ENCODE peak calls at places on chromosomes 1 and 21, in four cellular contexts. J is spleen, Z is stomach, Q is HCT116. C is an unnamed sample.

GRCh38 chr1:245260116-245260882 is 105.5 kb downstream of the KIF26B start:
- DNase-seq in J (no peak), Z (peak), Q (no peak), C (no peak)

GRCh38 chr1:90850181-90850924 is 133.3 kb upstream of the BARHL2 start:
- DNase-seq in J (no peak), Z (no peak), Q (no peak), C (peak)

GRCh38 chr1:110196917-110197782 is 13.0 kb upstream of the KCNC4 start:
- DNase-seq in J (peak), Z (peak), Q (peak), C (peak)

GRCh38 chr21:45421071-45421845 is 16.3 kb downstream of the COL18A1 start:
- DNase-seq in J (peak), Z (peak), Q (no peak), C (no peak)

GRCh38 chr1:6724517-6725141 is 23.0 kb upstream of the DNAJC11 start:
- DNase-seq in J (peak), Z (no peak), Q (no peak), C (no peak)

GRCh38 chr1:236455242-236455641 is 61.2 kb downstream of the EDARADD start:
- DNase-seq in J (no peak), Z (no peak), Q (no peak), C (no peak)

GRCh38 chr1:207805841-207806421 is 54.1 kb downstream of the CD46 start:
- DNase-seq in J (no peak), Z (peak), Q (no peak), C (no peak)

GRCh38 chr1:215082532-215083407 is at the start of gene KCNK2:
- DNase-seq in J (peak), Z (no peak), Q (no peak), C (peak)

GRCh38 chr1:58773406-58773840 is 10.4 kb downstream of the JUN start:
- DNase-seq in J (peak), Z (peak), Q (no peak), C (no peak)

GRCh38 chr1:182783068-182783467 is 6.5 kb upstream of the NPL start:
- DNase-seq in J (no peak), Z (no peak), Q (no peak), C (peak)

GRCh38 chr1:98398092-98398491 is 263.4 kb upstream of the SNX7 start:
- DNase-seq in J (no peak), Z (no peak), Q (no peak), C (no peak)

GRCh38 chr1:234684854-234685253 is 74.9 kb upstream of the IRF2BP2 start:
- DNase-seq in J (no peak), Z (no peak), Q (no peak), C (no peak)

GRCh38 chr1:224377676-224378006 is 21.0 kb downstream of the CNIH4 start:
- DNase-seq in J (no peak), Z (no peak), Q (no peak), C (no peak)

GRCh38 chr1:234863596-234863995 is 253.6 kb upstream of the IRF2BP2 start:
- DNase-seq in J (no peak), Z (no peak), Q (no peak), C (no peak)

GRCh38 chr1:43836267-43836951 is 97.2 kb upstream of the ARTN start:
- DNase-seq in J (peak), Z (peak), Q (no peak), C (no peak)

DNA sequence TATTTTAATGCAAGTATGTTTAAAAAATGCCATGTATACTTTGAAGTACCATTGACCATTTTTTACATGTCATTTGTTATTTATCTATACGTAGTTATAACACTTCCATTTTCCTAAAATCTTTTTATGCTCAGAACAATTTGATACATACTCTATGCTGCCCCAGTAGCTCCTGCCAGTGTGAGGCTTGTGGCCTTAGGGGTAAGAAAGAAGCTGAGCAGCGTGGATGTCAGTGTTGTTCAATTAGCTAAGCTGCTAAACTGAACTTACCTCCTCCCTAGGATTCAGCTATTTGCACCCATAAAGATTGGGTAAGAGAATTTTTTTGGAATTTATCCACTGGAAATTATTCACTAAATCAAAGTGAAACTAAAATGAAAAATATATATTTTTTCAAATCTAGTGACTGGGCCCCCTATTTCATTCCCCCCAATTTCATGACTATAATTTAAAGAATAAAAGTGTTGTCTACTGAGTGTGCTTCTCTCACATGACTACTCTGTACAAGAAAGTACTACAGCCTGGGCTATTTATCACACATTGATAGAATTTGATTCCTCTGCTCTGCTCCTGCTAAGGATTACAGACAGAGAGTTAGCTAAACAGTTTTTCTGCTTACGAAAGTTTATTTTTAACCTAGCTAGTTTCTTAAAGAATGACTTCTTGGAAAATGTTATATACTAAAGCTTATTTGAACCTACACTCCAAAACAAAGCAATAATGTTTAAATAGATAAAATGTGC is 1030.3 kb upstream of the ADGRL4 start:
- DNase-seq in J (no peak), Z (no peak), Q (no peak), C (no peak)
- TF ChIP-seq POLR2AphosphoS5 in J (no peak), Z (no peak), Q (no peak), C (no peak)

DNA sequence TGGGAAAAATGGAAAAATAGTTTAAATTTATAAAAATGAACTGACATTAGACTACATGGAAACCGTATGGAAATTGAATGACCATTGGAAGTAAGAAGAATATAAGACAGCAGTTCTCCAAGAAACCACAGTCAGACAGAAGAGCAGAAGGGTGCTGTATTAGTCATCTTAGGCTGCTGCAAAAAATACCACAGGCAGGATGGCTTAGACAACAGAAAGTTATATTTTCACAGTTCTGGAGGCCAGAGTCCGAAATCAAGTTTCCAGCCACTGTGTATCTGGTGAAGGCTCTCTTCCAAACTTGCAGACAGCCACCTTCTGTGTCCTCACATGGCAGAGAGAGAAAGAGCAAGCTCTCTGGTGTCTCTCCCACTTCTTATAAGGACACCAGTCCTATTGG is 175.2 kb downstream of the DSCAM start:
- DNase-seq in J (no peak), Z (no peak), Q (no peak), C (no peak)
- TF ChIP-seq POLR2AphosphoS5 in J (no peak), Z (no peak), Q (no peak), C (no peak)

DNA sequence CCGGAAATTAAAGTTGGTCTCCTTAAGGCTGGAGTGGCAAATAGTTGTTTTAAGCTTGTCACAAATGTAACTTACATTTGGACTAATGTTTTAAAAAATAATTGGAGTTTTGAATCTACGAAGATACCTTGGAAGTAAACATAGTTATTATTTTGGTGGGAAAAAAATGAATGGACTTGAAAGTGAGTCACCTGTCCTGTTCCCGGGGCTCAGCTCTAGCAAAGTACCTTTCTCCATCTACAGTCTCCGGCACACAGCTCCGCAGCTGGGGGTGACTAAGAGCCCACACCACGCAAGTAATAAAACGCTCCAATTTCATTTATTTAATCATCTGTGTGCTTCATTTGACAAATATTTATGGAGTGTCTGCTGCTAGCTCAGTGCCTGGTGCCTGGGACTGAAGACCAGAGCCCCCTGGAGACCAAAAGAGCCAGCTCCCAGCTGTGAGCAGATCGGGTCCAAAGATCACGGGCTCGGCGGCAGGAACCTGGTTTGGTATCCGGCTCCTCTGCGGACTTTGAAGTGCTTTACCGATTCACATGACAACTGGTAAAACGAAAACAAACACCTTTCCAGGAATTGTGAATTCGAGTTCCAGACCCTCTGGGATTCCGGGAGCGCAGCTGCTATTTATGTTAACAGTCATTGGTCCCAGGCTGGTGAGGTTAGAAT is 1.7 kb upstream of the RIPK4 start:
- DNase-seq in J (no peak), Z (peak), Q (peak), C (peak)
- TF ChIP-seq POLR2AphosphoS5 in J (no peak), Z (no peak), Q (no peak), C (no peak)

DNA sequence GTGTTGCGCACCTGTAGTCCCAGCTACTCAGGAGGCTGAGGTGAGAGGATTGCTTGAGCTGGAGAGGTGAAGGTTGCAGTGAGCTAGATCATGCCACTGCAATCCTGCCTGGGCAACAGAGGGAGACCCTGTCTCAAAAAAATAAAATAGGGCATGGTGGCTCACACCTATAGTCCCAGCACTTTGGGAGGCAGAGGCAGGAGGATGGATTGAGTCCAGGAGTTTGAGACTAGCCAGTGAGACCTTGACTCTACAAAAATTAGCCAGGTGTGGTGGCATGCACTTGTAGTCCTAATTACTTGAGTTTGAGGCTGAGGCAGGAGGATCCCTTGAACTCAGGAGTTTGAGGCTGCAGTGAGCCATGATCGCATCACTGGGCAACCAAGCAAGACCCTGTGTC is 9.7 kb downstream of the RPL11 start:
- DNase-seq in J (peak), Z (no peak), Q (no peak), C (no peak)
- TF ChIP-seq POLR2AphosphoS5 in J (no peak), Z (no peak), Q (no peak), C (peak)

DNA sequence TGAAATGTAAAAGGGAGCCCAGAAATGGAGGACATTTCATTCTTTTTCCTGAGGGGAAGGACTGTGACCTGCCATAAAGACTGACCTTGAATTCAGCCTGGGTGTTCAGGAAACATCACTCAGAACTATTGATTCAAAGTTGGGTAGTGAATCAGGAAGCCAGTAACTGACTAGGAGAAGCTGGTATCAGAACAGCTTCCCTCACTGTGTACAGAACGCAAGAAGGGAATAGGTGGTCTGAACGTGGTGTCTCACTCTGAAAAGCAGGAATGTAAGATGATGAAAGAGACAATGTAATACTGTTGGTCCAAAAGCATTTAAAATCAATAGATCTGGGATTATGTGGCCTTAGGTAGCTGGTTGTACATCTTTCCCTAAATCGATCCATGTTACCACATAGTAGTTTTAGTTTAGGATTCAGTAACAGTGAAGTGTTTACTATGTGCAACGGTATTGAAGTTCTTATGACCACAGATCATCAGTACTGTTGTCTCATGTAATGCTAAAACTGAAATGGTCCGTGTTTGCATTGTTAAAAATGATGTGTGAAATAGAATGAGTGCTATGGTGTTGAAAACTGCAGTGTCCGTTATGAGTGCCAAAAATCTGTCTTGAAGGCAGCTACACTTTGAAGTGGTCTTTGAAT is 2.9 kb downstream of the RGS2 start:
- DNase-seq in J (no peak), Z (no peak), Q (no peak), C (no peak)
- TF ChIP-seq POLR2AphosphoS5 in J (no peak), Z (peak), Q (no peak), C (no peak)